ENCODE peak calls at places on chromosome 2, in six cellular contexts. V is NCI-H1105; G is stimulated activated naive CD8-positive, alpha-beta T cell treated with anti-CD3 and anti-CD28 coated beads, Interleukin-15, Interleukin-2, amounts not matched to agents 100 U/mL and 50 U/mL, for 24 hours; Q is kidney epithelial cell; H is trophoblast cell; P is activated naive CD4-positive, alpha-beta T cell. R is an unnamed sample.

GRCh38 chr2:199895406-199895805 is 15.7 kb upstream of the C2orf69 start:
- DNase-seq in V (no peak), G (no peak), Q (no peak), H (no peak), P (no peak), R (no peak)

GRCh38 chr2:142112648-142113278 is 18.1 kb downstream of the LRP1B start:
- DNase-seq in V (no peak), G (no peak), Q (peak), H (no peak), P (no peak), R (peak)

GRCh38 chr2:9950521-9951271 is 797 bp upstream of the GRHL1 start:
- DNase-seq in V (no peak), G (peak), Q (no peak), H (peak), P (no peak), R (no peak)

GRCh38 chr2:73009177-73009839 is 62.2 kb downstream of the SFXN5 start:
- DNase-seq in V (no peak), G (no peak), Q (no peak), H (no peak), P (no peak), R (no peak)

GRCh38 chr2:96345403-96345802 is 9.8 kb downstream of the NCAPH start:
- DNase-seq in V (no peak), G (no peak), Q (no peak), H (no peak), P (no peak), R (no peak)

GRCh38 chr2:225171350-225171749 is 129.1 kb upstream of the DOCK10 start:
- DNase-seq in V (no peak), G (no peak), Q (no peak), H (peak), P (no peak), R (no peak)

GRCh38 chr2:223488814-223489213 is 113.3 kb downstream of the SCG2 start:
- DNase-seq in V (peak), G (no peak), Q (no peak), H (peak), P (no peak), R (no peak)

GRCh38 chr2:25544445-25544844 is 128.9 kb downstream of the DTNB start:
- DNase-seq in V (no peak), G (no peak), Q (no peak), H (no peak), P (no peak), R (no peak)

GRCh38 chr2:116669782-116670181 is 1144.7 kb upstream of the DDX18 start:
- DNase-seq in V (no peak), G (no peak), Q (no peak), H (no peak), P (no peak), R (no peak)

GRCh38 chr2:28956890-28957289 is 24.2 kb upstream of the TOGARAM2 start:
- DNase-seq in V (no peak), G (no peak), Q (no peak), H (peak), P (no peak), R (no peak)

GRCh38 chr2:240611601-240612210 is 13.6 kb upstream of the GPR35 start:
- DNase-seq in V (no peak), G (peak), Q (no peak), H (no peak), P (no peak), R (no peak)

GRCh38 chr2:146602856-146603255 is 1242.0 kb upstream of the ACVR2A start:
- DNase-seq in V (no peak), G (no peak), Q (no peak), H (no peak), P (no peak), R (no peak)

GRCh38 chr2:5453648-5454390 is 238.4 kb upstream of the SOX11 start:
- DNase-seq in V (no peak), G (no peak), Q (peak), H (no peak), P (no peak), R (no peak)

GRCh38 chr2:239252433-239253200 is 148.2 kb downstream of the HDAC4 start:
- DNase-seq in V (no peak), G (no peak), Q (no peak), H (peak), P (no peak), R (peak)

GRCh38 chr2:173962036-173962435 is 3.1 kb downstream of the SP3 start:
- DNase-seq in V (no peak), G (no peak), Q (no peak), H (no peak), P (no peak), R (no peak)

GRCh38 chr2:126275093-126275492 is 380.9 kb upstream of the GYPC start:
- DNase-seq in V (no peak), G (no peak), Q (no peak), H (no peak), P (no peak), R (no peak)

GRCh38 chr2:239586651-239587310 is 186.0 kb upstream of the HDAC4 start:
- DNase-seq in V (no peak), G (no peak), Q (no peak), H (peak), P (no peak), R (no peak)

GRCh38 chr2:180364719-180365118 is 357.6 kb upstream of the CWC22 start:
- DNase-seq in V (no peak), G (no peak), Q (no peak), H (no peak), P (no peak), R (no peak)

GRCh38 chr2:45046786-45047185 is 37.5 kb upstream of the SIX2 start:
- DNase-seq in V (no peak), G (no peak), Q (no peak), H (no peak), P (no peak), R (no peak)

GRCh38 chr2:124970065-124970464 is 945.0 kb downstream of the CNTNAP5 start:
- DNase-seq in V (peak), G (no peak), Q (no peak), H (no peak), P (no peak), R (no peak)

GRCh38 chr2:186595219-186595618 is 5.4 kb downstream of the ITGAV start:
- DNase-seq in V (no peak), G (no peak), Q (no peak), H (no peak), P (no peak), R (no peak)

GRCh38 chr2:55616509-55617159 is 788 bp downstream of the PPP4R3B start:
- DNase-seq in V (peak), G (no peak), Q (peak), H (peak), P (no peak), R (no peak)

GRCh38 chr2:10277293-10278028 is 25.2 kb upstream of the HPCAL1 start:
- DNase-seq in V (no peak), G (no peak), Q (no peak), H (no peak), P (no peak), R (no peak)

GRCh38 chr2:48316753-48317750 is 212.9 kb upstream of the STON1 start:
- DNase-seq in V (no peak), G (no peak), Q (no peak), H (no peak), P (no peak), R (no peak)

GRCh38 chr2:66888791-66889631 is 454.1 kb downstream of the MEIS1 start:
- DNase-seq in V (no peak), G (no peak), Q (peak), H (no peak), P (no peak), R (no peak)

GRCh38 chr2:215452725-215453124 is 16.9 kb upstream of the FN1 start:
- DNase-seq in V (no peak), G (no peak), Q (no peak), H (peak), P (no peak), R (no peak)

GRCh38 chr2:237968048-237968862 is 1.4 kb downstream of the UBE2F start:
- DNase-seq in V (no peak), G (peak), Q (peak), H (peak), P (no peak), R (no peak)

GRCh38 chr2:223936862-223937326 is 8.2 kb downstream of the WDFY1 start:
- DNase-seq in V (no peak), G (no peak), Q (no peak), H (no peak), P (no peak), R (no peak)

GRCh38 chr2:227414846-227415245 is 27.1 kb upstream of the SCYGR1 start:
- DNase-seq in V (no peak), G (no peak), Q (no peak), H (peak), P (no peak), R (no peak)

GRCh38 chr2:181063696-181064095 is 83.3 kb downstream of the UBE2E3 start:
- DNase-seq in V (no peak), G (no peak), Q (no peak), H (no peak), P (no peak), R (no peak)

R was measured in glomerular endothelial cell.